ENCODE peak calls at places on chromosome 2, in five cellular contexts. M is neuronal stem cell, L is BJ, U is cardiac fibroblast, H is thoracic aorta. T is an unnamed sample.

GRCh38 chr2:163269375-163270021 is 430.9 kb upstream of the KCNH7 start:
- DNase-seq in M (no peak), L (no peak), U (no peak), H (no peak), T (peak)

GRCh38 chr2:145088733-145089132 is 568.8 kb upstream of the ZEB2 start:
- DNase-seq in M (no peak), L (no peak), U (no peak), H (no peak), T (no peak)

GRCh38 chr2:133940134-133940533 is 313.7 kb upstream of the MGAT5 start:
- DNase-seq in M (no peak), L (no peak), U (no peak), H (no peak), T (no peak)

GRCh38 chr2:210475726-210476125 is 833 bp downstream of the LANCL1 start:
- DNase-seq in M (no peak), L (no peak), U (peak), H (no peak), T (no peak)

GRCh38 chr2:191899442-191899841 is 52.6 kb upstream of the CAVIN2 start:
- DNase-seq in M (no peak), L (peak), U (peak), H (no peak), T (peak)

GRCh38 chr2:120287183-120288015 is 34.7 kb downstream of the RALB start:
- DNase-seq in M (no peak), L (peak), U (peak), H (no peak), T (peak)

GRCh38 chr2:42249887-42250286 is 80.7 kb downstream of the EML4 start:
- DNase-seq in M (no peak), L (no peak), U (no peak), H (no peak), T (no peak)

GRCh38 chr2:100786297-100786658 is 33.7 kb upstream of the NPAS2 start:
- DNase-seq in M (no peak), L (peak), U (peak), H (no peak), T (peak)

GRCh38 chr2:160039166-160039903 is 23.1 kb downstream of the PLA2R1 start:
- DNase-seq in M (no peak), L (no peak), U (peak), H (no peak), T (peak)

GRCh38 chr2:113784823-113785744 is 28.6 kb upstream of the SLC35F5 start:
- DNase-seq in M (no peak), L (no peak), U (peak), H (no peak), T (no peak)

GRCh38 chr2:46849741-46850474 is 65.7 kb downstream of the MCFD2 start:
- DNase-seq in M (no peak), L (no peak), U (peak), H (no peak), T (peak)